ENCODE peak calls at places on chromosome 2, in four cellular contexts. G is neuronal stem cell, Y is mesendoderm, Z is mesenchymal stem cell. M is an unnamed sample.

GRCh38 chr2:201735486-201735885 is 37.0 kb upstream of the MPP4 start:
- DNase-seq in Z (no peak), Y (no peak), G (no peak), M (no peak)

GRCh38 chr2:23814963-23815362 is 112.0 kb downstream of the ATAD2B start:
- DNase-seq in Y (no peak), G (no peak), Z (no peak), M (no peak)

GRCh38 chr2:19120181-19120580 is 238.2 kb downstream of the OSR1 start:
- DNase-seq in Z (no peak), Y (no peak), G (no peak), M (no peak)

GRCh38 chr2:239522002-239522739 is 121.4 kb upstream of the HDAC4 start:
- DNase-seq in Z (no peak), G (no peak), Y (no peak), M (no peak)

GRCh38 chr2:47299555-47299954 is 103.4 kb upstream of the MSH2 start:
- DNase-seq in Z (peak), G (no peak), Y (peak), M (no peak)

GRCh38 chr2:39632871-39633270 is 32.8 kb upstream of the TMEM178A start:
- DNase-seq in Z (no peak), Y (no peak), G (no peak), M (no peak)

GRCh38 chr2:60140180-60140579 is 413.3 kb downstream of the BCL11A start:
- DNase-seq in G (no peak), Y (no peak), Z (no peak), M (no peak)

GRCh38 chr2:240990726-240991377 is 7.6 kb upstream of the SNED1 start:
- DNase-seq in Y (no peak), Z (no peak), G (no peak), M (no peak)

GRCh38 chr2:16069933-16070647 is 129.7 kb downstream of the MYCN start:
- DNase-seq in Z (no peak), G (peak), Y (peak), M (no peak)

GRCh38 chr2:58644992-58645391 is 403.9 kb upstream of the FANCL start:
- DNase-seq in Z (no peak), G (no peak), Y (no peak), M (no peak)

GRCh38 chr2:191030521-191031154 is 16.7 kb upstream of the STAT1 start:
- DNase-seq in G (peak), Z (peak), Y (peak), M (no peak)

GRCh38 chr2:197269173-197269572 is 41.4 kb downstream of the ANKRD44 start:
- DNase-seq in Z (no peak), G (no peak), Y (peak), M (no peak)

GRCh38 chr2:44941551-44942234 is at the start of gene SIX3:
- DNase-seq in G (peak), Z (no peak), Y (peak), M (peak)

GRCh38 chr2:108583903-108584520 is 49.7 kb downstream of the LIMS1 start:
- DNase-seq in Z (peak), G (peak), Y (peak), M (peak)

GRCh38 chr2:202039278-202040100 is 5.8 kb downstream of the FZD7 start:
- DNase-seq in Y (peak), Z (peak), G (no peak), M (no peak)

GRCh38 chr2:197674546-197674945 is 841 bp downstream of the RFTN2 start:
- DNase-seq in Y (no peak), G (no peak), Z (peak), M (no peak)

GRCh38 chr2:12704378-12704777 is 12.4 kb upstream of the TRIB2 start:
- DNase-seq in G (no peak), Z (no peak), Y (no peak), M (no peak)

DNA sequence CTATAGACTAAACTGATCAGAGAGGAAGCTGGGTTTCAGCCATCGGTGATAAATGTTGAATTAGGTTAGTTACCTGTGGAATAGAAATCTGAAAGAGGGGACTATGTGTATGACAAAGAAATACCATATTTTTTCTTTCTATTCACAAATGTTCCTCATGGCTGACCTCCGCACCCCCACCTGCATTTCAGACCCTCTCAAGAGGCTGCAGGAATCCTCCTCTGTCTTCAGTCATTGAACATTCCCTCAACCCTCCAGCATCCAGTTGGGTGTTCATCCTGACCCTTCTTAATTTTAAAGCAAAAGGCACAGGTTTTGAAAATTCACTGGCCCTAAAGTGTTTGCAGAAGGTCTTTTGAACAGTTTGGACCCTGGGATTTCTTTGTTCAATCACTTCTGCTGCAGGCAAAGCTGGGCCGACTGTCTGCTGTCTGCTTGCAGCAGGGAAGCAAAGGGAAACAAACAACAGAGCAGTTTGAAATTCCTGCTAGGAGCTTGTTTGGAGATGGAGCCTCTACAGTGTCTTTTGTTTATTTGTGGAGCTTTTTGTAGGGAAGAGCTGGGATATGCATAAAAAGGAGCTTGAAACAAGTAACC is 213.1 kb upstream of the MMADHC start:
- DNase-seq in G (peak), Y (peak), Z (peak), M (no peak)
- H3K4ac ChIP-seq in G (no peak), Y (no peak), Z (no peak), M (no peak)

GRCh38 chr2:217980036-217980435 is 22.8 kb downstream of the TNS1 start:
- DNase-seq in Z (no peak), Y (no peak), G (no peak), M (no peak)

GRCh38 chr2:217977840-217978535 is 24.8 kb downstream of the TNS1 start:
- DNase-seq in G (no peak), Z (no peak), Y (no peak), M (no peak)

GRCh38 chr2:217979151-217979811 is 23.5 kb downstream of the TNS1 start:
- DNase-seq in Y (peak), G (no peak), Z (peak), M (no peak)

GRCh38 chr2:217980591-217980990 is 22.2 kb downstream of the TNS1 start:
- DNase-seq in Y (no peak), G (no peak), Z (no peak), M (no peak)

GRCh38 chr2:217978536-217979150 is 24.2 kb downstream of the TNS1 start:
- DNase-seq in Y (peak), G (no peak), Z (peak), M (peak)
- H3K4me2 ChIP-seq in Y (peak), G (peak), Z (peak), M (peak)

GRCh38 chr2:86382698-86383097 is 45.3 kb upstream of the REEP1 start:
- DNase-seq in Y (no peak), G (no peak), Z (no peak), M (no peak)
- H3K4ac ChIP-seq in Y (no peak), G (no peak), Z (no peak), M (no peak)

DNA sequence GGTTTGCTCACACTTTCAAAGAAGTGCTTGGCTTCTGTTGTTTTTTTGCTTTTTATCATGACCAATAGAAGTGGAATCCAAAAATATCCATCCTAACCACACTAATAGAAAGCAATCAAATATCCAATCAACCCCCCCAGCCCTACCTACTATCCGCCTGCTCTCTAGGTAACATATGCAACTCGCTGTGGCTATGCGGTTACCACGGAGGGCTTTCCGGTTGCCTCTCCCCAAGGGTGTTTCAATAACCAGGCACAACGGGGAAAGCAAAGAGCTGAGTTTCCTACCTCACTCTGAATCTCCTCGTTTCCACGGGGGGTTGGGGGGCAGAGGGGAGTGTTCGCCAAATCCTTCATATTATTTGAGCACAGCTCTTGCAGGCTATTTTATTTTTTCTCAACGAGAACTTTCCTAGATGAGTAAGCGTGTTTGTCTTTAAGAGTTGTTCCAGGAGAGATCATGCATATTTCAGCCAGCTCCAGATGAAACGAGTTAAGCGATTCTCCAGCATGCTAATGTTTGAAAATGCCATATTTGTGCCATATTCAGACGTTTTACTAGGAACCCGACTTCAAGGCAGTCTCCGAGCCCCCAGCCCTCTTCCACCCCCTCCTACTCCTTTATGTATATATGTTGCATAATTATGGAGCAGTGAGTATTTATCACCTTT is 30.4 kb downstream of the PAX3 start:
- DNase-seq in G (no peak), Z (no peak), Y (no peak), M (no peak)
- H3K4me2 ChIP-seq in G (no peak), Z (no peak), Y (no peak), M (no peak)